ENCODE peak calls at places on chromosomes 1 and 21, in six cellular contexts. Q, N, S, Z, W and F are unnamed samples.

GRCh38 chr1:34845131-34845901 is 14.2 kb downstream of the SMIM12 start:
- DNase-seq in Q (no peak), N (no peak), S (no peak), Z (peak), W (no peak), F (no peak)

GRCh38 chr21:46394819-46395152 is 63.9 kb upstream of the DIP2A start:
- DNase-seq in Q (no peak), N (no peak), S (no peak), Z (no peak), W (no peak), F (no peak)

GRCh38 chr1:11918779-11919519 is 7.3 kb downstream of the KIAA2013 start:
- DNase-seq in Q (no peak), N (peak), S (peak), Z (peak), W (peak), F (peak)

GRCh38 chr1:119956306-119956705 is 60.0 kb upstream of the ADAM30 start:
- DNase-seq in Q (no peak), N (no peak), S (no peak), Z (no peak), W (no peak), F (no peak)

GRCh38 chr1:117683571-117684285 is 77.9 kb downstream of the TENT5C start:
- DNase-seq in Q (no peak), N (no peak), S (no peak), Z (no peak), W (peak), F (no peak)

GRCh38 chr1:78045850-78046778 is at the start of gene GIPC2:
- DNase-seq in Q (peak), N (peak), S (peak), Z (no peak), W (peak), F (peak)

GRCh38 chr21:36355868-36356267 is 29.3 kb upstream of the CHAF1B start:
- DNase-seq in Q (no peak), N (no peak), S (no peak), Z (no peak), W (no peak), F (no peak)

GRCh38 chr1:202225131-202225530 is 31.5 kb downstream of the LGR6 start:
- DNase-seq in Q (no peak), N (no peak), S (no peak), Z (no peak), W (no peak), F (no peak)

GRCh38 chr1:231107186-231107585 is 54.7 kb upstream of the TRIM67 start:
- DNase-seq in Q (no peak), N (no peak), S (no peak), Z (no peak), W (no peak), F (no peak)

GRCh38 chr1:96966536-96967138 is 245.1 kb downstream of the PTBP2 start:
- DNase-seq in Q (peak), N (peak), S (peak), Z (peak), W (peak), F (peak)

GRCh38 chr1:54367613-54368012 is 38.6 kb downstream of the SSBP3 start:
- DNase-seq in Q (no peak), N (no peak), S (no peak), Z (no peak), W (no peak), F (no peak)

GRCh38 chr1:54365020-54365797 is 41.0 kb downstream of the SSBP3 start:
- DNase-seq in Q (no peak), N (no peak), S (no peak), Z (no peak), W (no peak), F (peak)

GRCh38 chr1:54364613-54365012 is 41.6 kb downstream of the SSBP3 start:
- DNase-seq in Q (no peak), N (no peak), S (no peak), Z (no peak), W (no peak), F (no peak)

GRCh38 chr1:54363925-54364324 is 42.3 kb downstream of the SSBP3 start:
- DNase-seq in Q (no peak), N (no peak), S (no peak), Z (no peak), W (no peak), F (no peak)

DNA sequence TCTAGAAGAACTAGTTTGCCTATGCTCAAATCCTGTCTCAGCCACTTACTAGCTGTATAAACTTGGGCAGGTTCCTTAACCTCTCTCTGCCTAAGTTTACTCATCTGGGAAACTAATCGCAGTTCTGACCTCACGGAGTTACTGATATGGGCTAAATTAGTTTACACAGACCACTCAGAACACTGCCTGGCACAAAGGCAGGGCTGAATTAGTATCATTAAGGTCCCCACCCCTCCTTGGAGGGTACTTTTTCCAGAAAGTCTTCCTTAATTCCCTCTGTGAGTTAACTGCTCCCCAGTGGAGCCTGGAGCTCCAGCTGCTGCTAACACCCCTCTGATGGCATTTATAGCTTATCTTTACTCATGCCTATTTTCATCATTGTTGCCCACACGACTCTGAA is 40.3 kb downstream of the SSBP3 start:
- DNase-seq in Q (no peak), N (no peak), S (no peak), Z (no peak), W (no peak), F (no peak)
- H3K4me3 ChIP-seq in Q (no peak), N (no peak), S (no peak), Z (no peak), W (no peak), F (no peak)

GRCh38 chr1:212774584-212774983 is 17.0 kb downstream of the NSL1 start:
- DNase-seq in Q (no peak), N (peak), S (no peak), Z (no peak), W (peak), F (peak)
- TF ChIP-seq CTCF in Q (no peak), N (no peak), S (no peak), Z (no peak), W (no peak), F (no peak)

GRCh38 chr1:18912550-18912949 is 10.2 kb upstream of the ALDH4A1 start:
- DNase-seq in Q (no peak), N (no peak), S (no peak), Z (no peak), W (no peak), F (no peak)

GRCh38 chr1:18907021-18907913 is 4.9 kb upstream of the ALDH4A1 start:
- DNase-seq in Q (peak), N (peak), S (peak), Z (peak), W (peak), F (peak)

GRCh38 chr1:18913065-18913502 is 10.7 kb upstream of the ALDH4A1 start:
- DNase-seq in Q (peak), N (peak), S (peak), Z (peak), W (peak), F (peak)

GRCh38 chr1:18907914-18908845 is 5.8 kb upstream of the ALDH4A1 start:
- DNase-seq in Q (peak), N (no peak), S (no peak), Z (no peak), W (no peak), F (no peak)

DNA sequence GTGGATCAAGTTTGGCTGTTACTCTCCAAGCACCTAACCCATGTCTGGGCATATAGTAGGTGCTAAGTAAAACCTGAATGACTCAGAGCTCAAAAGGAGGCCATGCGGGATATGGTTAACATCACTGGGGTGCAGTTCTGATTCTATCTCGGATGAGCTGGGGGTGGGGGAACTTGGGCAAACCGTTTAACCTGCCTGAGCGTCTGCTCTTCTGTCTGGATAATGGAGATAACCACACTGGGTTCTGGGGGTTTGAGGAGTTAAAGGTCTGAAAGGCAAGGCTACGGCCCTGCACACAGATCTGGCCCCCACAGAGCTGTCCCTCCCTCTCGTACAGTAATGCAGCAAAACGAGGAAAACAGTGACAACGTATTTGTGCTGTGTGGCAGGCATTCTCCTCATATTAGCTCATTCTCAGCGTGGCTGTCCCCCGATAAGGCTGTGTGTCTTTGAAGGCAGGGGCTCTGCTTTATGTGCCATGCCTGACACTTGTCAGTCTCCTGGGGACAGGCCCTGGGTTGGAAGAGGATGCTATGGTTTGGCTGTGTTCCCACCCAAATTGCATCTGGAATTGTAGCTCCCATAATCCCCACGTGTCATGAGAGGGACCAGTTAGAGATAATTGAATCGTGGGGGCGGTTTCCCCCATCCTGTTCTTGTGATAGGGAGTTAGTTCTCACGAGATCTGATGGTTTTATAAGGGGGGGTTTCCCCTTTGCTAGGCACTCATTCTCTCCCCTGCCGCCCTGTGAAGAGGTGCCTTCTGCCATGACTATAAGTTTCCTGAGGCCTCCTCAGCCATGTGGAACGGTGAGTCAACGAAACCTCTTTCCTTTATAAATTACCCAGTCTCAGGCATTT is 6.8 kb upstream of the ALDH4A1 start:
- DNase-seq in Q (no peak), N (no peak), S (no peak), Z (no peak), W (no peak), F (no peak)
- H3K4me3 ChIP-seq in Q (no peak), N (no peak), S (no peak), Z (no peak), W (no peak), F (no peak)

GRCh38 chr21:25039461-25040380 is 567.6 kb downstream of the MRPL39 start:
- DNase-seq in Q (peak), N (no peak), S (no peak), Z (no peak), W (peak), F (no peak)
- TF ChIP-seq CTCF in Q (peak), N (no peak), S (peak), Z (no peak), W (no peak), F (no peak)

GRCh38 chr1:235324296-235324695 is 3.7 kb downstream of the ARID4B start:
- DNase-seq in Q (no peak), N (no peak), S (no peak), Z (no peak), W (no peak), F (no peak)
- H3K4me3 ChIP-seq in Q (peak), N (no peak), S (peak), Z (no peak), W (no peak), F (no peak)

GRCh38 chr1:38964140-38964548 is 22.5 kb upstream of the RHBDL2 start:
- DNase-seq in Q (no peak), N (no peak), S (no peak), Z (no peak), W (no peak), F (no peak)
- TF ChIP-seq CTCF in Q (peak), N (no peak), S (no peak), Z (no peak), W (no peak), F (peak)

DNA sequence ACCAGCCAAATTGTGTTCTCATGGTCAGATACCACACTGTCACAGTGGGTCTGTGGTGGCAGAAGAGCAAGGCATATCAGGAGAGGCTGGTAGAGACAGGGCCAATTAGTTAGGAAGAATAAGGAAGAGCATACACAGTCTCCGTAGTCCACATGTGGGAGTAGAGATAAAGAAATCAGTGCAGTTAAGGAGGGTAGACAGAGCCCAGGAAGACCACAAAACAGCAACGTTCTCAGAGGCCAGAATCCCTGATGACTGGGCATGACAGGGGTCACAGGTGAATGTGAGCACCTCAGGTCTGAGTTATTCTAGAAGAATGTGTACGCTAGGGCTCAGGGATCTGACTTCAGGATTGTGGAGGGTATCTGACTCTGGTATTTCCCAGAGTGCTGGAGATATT is 31.7 kb downstream of the CD48 start:
- DNase-seq in Q (no peak), N (no peak), S (no peak), Z (no peak), W (no peak), F (no peak)
- H3K4me3 ChIP-seq in Q (no peak), N (no peak), S (no peak), Z (no peak), W (no peak), F (no peak)

GRCh38 chr1:181632492-181632891 is 149.2 kb downstream of the CACNA1E start:
- DNase-seq in Q (no peak), N (no peak), S (no peak), Z (no peak), W (no peak), F (no peak)
- TF ChIP-seq CTCF in Q (peak), N (no peak), S (no peak), Z (no peak), W (no peak), F (no peak)